ENCODE peak calls at places on chromosomes 6 and 20, in four cellular contexts. Q is fibroblast of lung, T is heart left ventricle, D is cardiac muscle cell. G is an unnamed sample.

GRCh38 chr6:127013865-127014264 is 104.6 kb upstream of the RSPO3 start:
- DNase-seq in Q (no peak), D (no peak), T (no peak), G (no peak)

GRCh38 chr20:17372831-17373440 is 146.1 kb downstream of the PCSK2 start:
- DNase-seq in D (no peak), T (no peak), Q (no peak), G (no peak)

GRCh38 chr20:11117808-11118528 is 444.2 kb upstream of the JAG1 start:
- DNase-seq in T (no peak), Q (peak), D (no peak), G (no peak)

GRCh38 chr20:25058051-25058796 is at the start of gene ACSS1:
- DNase-seq in Q (peak), D (no peak), T (peak), G (peak)

GRCh38 chr6:145813285-145814034 is 1.1 kb downstream of the FBXO30 start:
- DNase-seq in D (peak), T (no peak), Q (peak), G (no peak)

GRCh38 chr6:151060742-151061100 is 179.0 kb upstream of the AKAP12 start:
- DNase-seq in T (no peak), D (no peak), Q (no peak), G (no peak)

GRCh38 chr6:53042112-53042511 is 23.1 kb upstream of the FBXO9 start:
- DNase-seq in D (no peak), T (no peak), Q (peak), G (no peak)

GRCh38 chr6:142155091-142155490 is 8.0 kb downstream of the VTA1 start:
- DNase-seq in Q (no peak), T (no peak), D (no peak), G (no peak)

GRCh38 chr20:32487381-32487780 is 97.8 kb downstream of the NOL4L start:
- DNase-seq in T (no peak), Q (no peak), D (no peak), G (peak)

GRCh38 chr6:16909599-16910360 is 148.5 kb upstream of the ATXN1 start:
- DNase-seq in Q (peak), T (no peak), D (no peak), G (no peak)

GRCh38 chr6:149545258-149545753 is 537 bp downstream of the PPIL4 start:
- DNase-seq in Q (peak), T (peak), D (peak), G (peak)

GRCh38 chr20:61354501-61354900 is 102.4 kb downstream of the CDH4 start:
- DNase-seq in T (no peak), Q (no peak), D (no peak), G (peak)

GRCh38 chr6:73727114-73727513 is 31.1 kb downstream of the CD109 start:
- DNase-seq in D (no peak), T (no peak), Q (no peak), G (no peak)

GRCh38 chr20:50450961-50451752 is 59.0 kb upstream of the PTPN1 start:
- DNase-seq in T (no peak), Q (peak), D (peak), G (peak)

GRCh38 chr20:5463007-5463686 is 146.4 kb upstream of the PROKR2 start:
- DNase-seq in T (no peak), D (no peak), Q (no peak), G (no peak)

GRCh38 chr20:59026904-59027745 is 5.0 kb downstream of the ATP5F1E start:
- DNase-seq in Q (no peak), T (no peak), D (no peak), G (no peak)

GRCh38 chr20:57590485-57591288 is 29.5 kb downstream of the ZBP1 start:
- DNase-seq in D (no peak), T (no peak), Q (no peak), G (peak)

GRCh38 chr6:16432075-16433032 is 194.0 kb downstream of the GMPR start:
- DNase-seq in D (no peak), T (peak), Q (peak), G (no peak)

GRCh38 chr20:18632196-18632789 is 44.4 kb downstream of the DTD1 start:
- DNase-seq in D (peak), Q (peak), T (peak), G (peak)

GRCh38 chr6:80553071-80553740 is 446.7 kb downstream of the BCKDHB start:
- DNase-seq in Q (no peak), D (no peak), T (no peak), G (no peak)

GRCh38 chr6:111555041-111555440 is 50.6 kb downstream of the TRAF3IP2 start:
- DNase-seq in D (no peak), Q (peak), T (no peak), G (no peak)

GRCh38 chr20:8532169-8532568 is 400.1 kb downstream of the PLCB1 start:
- DNase-seq in T (no peak), Q (no peak), D (no peak), G (no peak)

GRCh38 chr6:71402101-71402500 is 113.5 kb downstream of the OGFRL1 start:
- DNase-seq in T (no peak), D (no peak), Q (no peak), G (no peak)

GRCh38 chr20:34578521-34579147 is 20.1 kb downstream of the MAP1LC3A start:
- DNase-seq in Q (no peak), D (peak), T (peak), G (no peak)

GRCh38 chr20:39059036-39059435 is 96.9 kb downstream of the DHX35 start:
- DNase-seq in D (no peak), T (no peak), Q (no peak), G (no peak)

GRCh38 chr20:39052676-39053075 is 90.5 kb downstream of the DHX35 start:
- DNase-seq in D (no peak), Q (no peak), T (no peak), G (no peak)

GRCh38 chr20:39057143-39057542 is 95.0 kb downstream of the DHX35 start:
- DNase-seq in D (no peak), Q (no peak), T (no peak), G (no peak)

DNA sequence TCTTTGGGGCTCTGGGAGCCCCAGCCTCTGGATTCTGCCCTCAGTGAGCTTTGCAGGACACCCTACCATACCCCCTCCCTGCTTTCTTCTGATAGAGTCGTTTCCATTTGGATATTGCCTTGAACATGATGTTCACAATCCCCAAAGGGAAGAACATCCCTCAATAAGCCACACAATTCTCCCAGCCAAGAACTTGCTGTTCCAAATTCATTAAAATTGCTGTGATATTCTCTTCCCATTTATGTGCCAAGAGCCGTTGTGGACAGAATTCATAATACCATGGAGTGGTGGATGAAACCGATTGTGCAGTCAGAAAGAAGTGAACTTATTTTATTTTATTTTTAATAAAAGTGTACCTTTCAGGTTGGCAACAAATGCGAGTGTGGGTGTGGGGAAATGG is 95.8 kb downstream of the DHX35 start:
- DNase-seq in Q (no peak), T (no peak), D (no peak), G (no peak)
- H3K27ac ChIP-seq in Q (no peak), T (no peak), D (no peak), G (no peak)

DNA sequence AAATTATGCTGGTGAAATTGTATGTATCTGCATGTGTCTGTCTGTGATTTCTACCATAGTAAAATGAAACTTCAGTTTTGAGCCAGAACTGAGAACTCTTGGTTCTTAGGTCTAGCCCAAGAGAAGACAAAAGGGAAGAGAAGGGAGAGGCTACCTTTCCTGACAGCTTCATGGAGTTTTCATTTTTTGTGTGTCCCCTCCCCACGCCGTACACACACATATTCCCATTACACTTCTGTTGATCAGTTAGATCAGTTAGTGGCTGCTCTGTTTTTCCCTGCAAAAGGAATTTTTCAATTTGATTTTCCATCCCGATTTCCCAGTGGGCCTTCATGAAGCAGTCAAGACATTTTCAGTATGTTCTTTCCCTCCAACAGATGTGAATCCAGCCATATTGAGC is 52.4 kb downstream of the HIVEP1 start:
- DNase-seq in D (no peak), T (no peak), Q (no peak), G (no peak)
- H3K4me3 ChIP-seq in D (no peak), T (no peak), Q (no peak), G (no peak)

DNA sequence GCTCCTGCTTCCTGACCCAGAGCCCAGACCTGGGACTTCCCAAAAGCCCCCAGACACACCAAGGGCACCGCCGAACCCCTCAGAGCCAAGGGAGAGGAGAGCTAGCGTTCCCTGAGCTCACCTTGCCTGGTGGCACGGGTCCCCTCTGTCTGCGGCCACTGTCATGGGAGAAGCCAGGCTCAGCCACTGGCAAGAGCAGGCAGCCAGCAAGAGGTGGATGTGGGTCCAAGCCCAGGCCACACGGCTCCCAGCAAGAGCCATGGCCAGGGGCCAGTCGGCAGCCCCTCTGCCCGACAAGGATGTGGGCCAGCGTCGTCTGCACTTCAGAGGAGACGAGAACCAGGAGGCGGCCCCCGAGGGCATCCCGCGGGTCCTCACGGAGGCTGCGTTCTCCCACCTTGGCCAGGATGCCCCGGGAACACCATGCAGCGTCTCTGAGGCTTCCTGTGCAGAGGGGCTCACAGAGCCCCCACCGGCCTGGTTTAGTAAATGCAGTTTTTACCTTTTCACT is 2.2 kb upstream of the PPDPF start:
- DNase-seq in T (no peak), Q (no peak), D (no peak), G (peak)
- TF ChIP-seq CTCF in T (no peak), Q (no peak), D (no peak), G (no peak)

DNA sequence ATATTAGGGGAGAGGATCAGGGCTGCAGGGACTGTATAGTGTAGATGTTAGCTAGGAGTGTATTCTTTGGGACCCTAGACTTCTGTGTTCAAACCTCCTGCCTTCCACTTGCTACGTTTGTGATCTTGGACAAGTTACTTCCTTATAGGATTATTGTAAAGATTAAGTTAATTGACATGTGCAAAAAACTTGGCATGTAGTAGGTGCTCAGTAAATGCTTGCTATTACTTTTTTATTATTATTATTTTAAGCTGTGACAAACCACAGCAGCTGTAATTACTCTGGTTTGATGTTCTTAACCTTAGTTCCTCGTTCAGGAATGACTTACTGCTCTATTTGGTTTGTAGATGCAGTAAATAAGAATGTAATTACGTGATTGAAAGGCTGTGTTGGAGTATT is 3.2 kb downstream of the ARFGEF2 start:
- DNase-seq in D (no peak), T (no peak), Q (no peak), G (no peak)
- H3K27ac ChIP-seq in D (no peak), T (no peak), Q (no peak), G (peak)

DNA sequence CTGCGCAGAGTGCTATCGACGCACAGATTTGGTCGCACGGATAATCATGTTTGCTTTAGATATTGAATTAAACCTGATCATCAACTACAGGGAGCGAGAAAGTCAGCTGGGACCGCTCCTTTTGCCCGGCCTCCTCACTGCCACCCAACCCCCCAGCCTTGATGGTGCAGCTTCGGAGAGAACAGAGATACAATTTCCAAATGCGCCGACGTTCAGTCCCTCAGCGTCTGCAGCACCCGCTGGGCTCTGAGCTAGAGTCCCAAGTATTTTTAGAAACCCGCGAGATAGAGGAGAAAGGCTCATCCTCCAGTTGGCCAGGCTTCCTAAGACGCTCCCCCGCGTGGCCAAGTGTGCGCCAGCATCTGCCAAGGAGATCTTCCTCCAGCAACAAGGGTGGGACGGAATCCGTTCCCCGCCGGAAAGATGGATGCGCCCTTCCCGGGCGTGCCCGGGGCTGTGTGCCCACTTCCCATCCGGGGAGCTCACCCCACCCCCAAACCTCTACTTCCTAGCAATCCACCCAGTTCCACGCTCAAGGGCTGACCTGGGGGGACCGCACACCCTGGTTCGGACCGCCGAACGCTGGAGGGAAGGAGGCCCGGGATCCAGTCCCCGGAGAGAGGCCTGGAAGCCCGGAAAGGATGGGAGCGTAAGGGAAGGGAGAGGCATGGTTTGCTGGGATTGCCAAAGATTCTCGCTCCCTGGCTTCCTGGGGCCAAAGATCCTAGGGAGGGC is 4.1 kb downstream of the NKX2-2 start:
- DNase-seq in D (no peak), T (no peak), Q (peak), G (no peak)
- H3K4me3 ChIP-seq in D (no peak), T (peak), Q (peak), G (peak)

GRCh38 chr6:83517500-83517899 is 5.2 kb downstream of the PRSS35 start:
- DNase-seq in D (no peak), T (no peak), Q (no peak), G (no peak)

GRCh38 chr6:83514877-83515466 is 2.6 kb downstream of the PRSS35 start:
- DNase-seq in Q (peak), D (peak), T (no peak), G (no peak)

GRCh38 chr6:83518946-83519489 is 6.7 kb downstream of the PRSS35 start:
- DNase-seq in Q (peak), D (no peak), T (no peak), G (no peak)
- TF ChIP-seq CTCF in Q (peak), D (peak), T (peak), G (no peak)

DNA sequence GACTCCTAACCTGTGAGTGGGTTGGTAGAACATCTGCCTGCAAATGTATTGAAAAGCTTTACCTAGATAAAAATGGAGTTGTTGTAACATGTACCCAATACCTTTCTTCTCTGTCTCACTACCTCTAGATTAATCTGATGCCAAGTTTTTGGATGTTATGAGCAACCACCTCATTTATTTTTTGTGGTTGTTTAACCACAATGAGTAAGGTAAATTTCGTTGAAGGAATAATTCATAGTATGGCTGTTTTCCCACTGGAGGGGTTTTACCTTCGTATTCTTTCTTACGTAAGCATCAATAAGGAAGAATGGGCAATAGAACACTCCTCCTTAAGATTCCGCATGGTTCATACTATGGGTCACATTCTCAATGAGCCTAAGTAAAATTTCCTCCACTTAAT is 165.4 kb downstream of the CDH26 start:
- DNase-seq in T (no peak), D (no peak), Q (no peak), G (no peak)
- H3K27ac ChIP-seq in T (no peak), D (no peak), Q (no peak), G (no peak)

G was measured in spleen.